ENCODE peak calls at places on chromosomes 1 and 21, in ten cellular contexts. One of them, this sample, is unnamed.

GRCh38 chr1:170221031-170221430 is 75.3 kb downstream of the NTMT2 start:
- DNase-seq in mucosa of descending colon: no peak
- DNase-seq in neural progenitor cell: no peak
- DNase-seq in OCI-LY7: no peak
- DNase-seq in foreskin fibroblast: peak
- DNase-seq in PC-9: no peak
- DNase-seq in dorsolateral prefrontal cortex: no peak
- DNase-seq in AG04449: no peak
- DNase-seq in K562: no peak
- DNase-seq in left lung: no peak
- DNase-seq in this sample: no peak

GRCh38 chr1:185343306-185343705 is 26.3 kb upstream of the IVNS1ABP start:
- DNase-seq in mucosa of descending colon: no peak
- DNase-seq in neural progenitor cell: no peak
- DNase-seq in OCI-LY7: no peak
- DNase-seq in foreskin fibroblast: no peak
- DNase-seq in PC-9: no peak
- DNase-seq in dorsolateral prefrontal cortex: no peak
- DNase-seq in AG04449: no peak
- DNase-seq in K562: no peak
- DNase-seq in left lung: no peak
- DNase-seq in this sample: no peak

GRCh38 chr21:45410865-45411809 is 6.2 kb downstream of the COL18A1 start:
- DNase-seq in mucosa of descending colon: peak
- DNase-seq in neural progenitor cell: no peak
- DNase-seq in OCI-LY7: no peak
- DNase-seq in foreskin fibroblast: no peak
- DNase-seq in PC-9: no peak
- DNase-seq in dorsolateral prefrontal cortex: no peak
- DNase-seq in AG04449: no peak
- DNase-seq in K562: peak
- DNase-seq in left lung: peak
- DNase-seq in this sample: no peak

GRCh38 chr1:45685308-45686080 is 839 bp downstream of the GPBP1L1 start:
- DNase-seq in mucosa of descending colon: no peak
- DNase-seq in neural progenitor cell: peak
- DNase-seq in OCI-LY7: peak
- DNase-seq in foreskin fibroblast: peak
- DNase-seq in PC-9: no peak
- DNase-seq in dorsolateral prefrontal cortex: no peak
- DNase-seq in AG04449: no peak
- DNase-seq in K562: peak
- DNase-seq in left lung: no peak
- DNase-seq in this sample: peak

GRCh38 chr21:35414511-35415139 is 365.5 kb upstream of the RUNX1 start:
- DNase-seq in mucosa of descending colon: no peak
- DNase-seq in neural progenitor cell: peak
- DNase-seq in OCI-LY7: no peak
- DNase-seq in foreskin fibroblast: no peak
- DNase-seq in PC-9: no peak
- DNase-seq in dorsolateral prefrontal cortex: no peak
- DNase-seq in AG04449: no peak
- DNase-seq in K562: no peak
- DNase-seq in left lung: no peak
- DNase-seq in this sample: peak

GRCh38 chr1:3536796-3537195 is 74.5 kb downstream of the MEGF6 start:
- DNase-seq in mucosa of descending colon: no peak
- DNase-seq in neural progenitor cell: no peak
- DNase-seq in OCI-LY7: no peak
- DNase-seq in foreskin fibroblast: no peak
- DNase-seq in PC-9: no peak
- DNase-seq in dorsolateral prefrontal cortex: no peak
- DNase-seq in AG04449: no peak
- DNase-seq in K562: no peak
- DNase-seq in left lung: no peak
- DNase-seq in this sample: no peak

GRCh38 chr1:154171880-154172279 is 17.0 kb upstream of the NUP210L start:
- DNase-seq in mucosa of descending colon: no peak
- DNase-seq in neural progenitor cell: no peak
- DNase-seq in OCI-LY7: no peak
- DNase-seq in foreskin fibroblast: no peak
- DNase-seq in PC-9: no peak
- DNase-seq in dorsolateral prefrontal cortex: no peak
- DNase-seq in AG04449: no peak
- DNase-seq in K562: no peak
- DNase-seq in left lung: no peak
- DNase-seq in this sample: no peak

GRCh38 chr1:17207540-17207939 is 2.6 kb downstream of the PADI1 start:
- DNase-seq in mucosa of descending colon: no peak
- DNase-seq in neural progenitor cell: no peak
- DNase-seq in OCI-LY7: no peak
- DNase-seq in foreskin fibroblast: no peak
- DNase-seq in PC-9: no peak
- DNase-seq in dorsolateral prefrontal cortex: no peak
- DNase-seq in AG04449: no peak
- DNase-seq in K562: no peak
- DNase-seq in left lung: no peak
- DNase-seq in this sample: no peak

GRCh38 chr1:234605983-234606730 is 3.8 kb downstream of the IRF2BP2 start:
- DNase-seq in mucosa of descending colon: no peak
- DNase-seq in neural progenitor cell: no peak
- DNase-seq in OCI-LY7: peak
- DNase-seq in foreskin fibroblast: peak
- DNase-seq in PC-9: peak
- DNase-seq in dorsolateral prefrontal cortex: no peak
- DNase-seq in AG04449: no peak
- DNase-seq in K562: peak
- DNase-seq in left lung: peak
- DNase-seq in this sample: peak

GRCh38 chr1:110555807-110556470 is 37.0 kb upstream of the KCNA10 start:
- DNase-seq in mucosa of descending colon: peak
- DNase-seq in neural progenitor cell: no peak
- DNase-seq in OCI-LY7: no peak
- DNase-seq in foreskin fibroblast: peak
- DNase-seq in PC-9: no peak
- DNase-seq in dorsolateral prefrontal cortex: peak
- DNase-seq in AG04449: no peak
- DNase-seq in K562: no peak
- DNase-seq in left lung: no peak
- DNase-seq in this sample: no peak

GRCh38 chr1:160261526-160261877 is 847 bp downstream of the DCAF8 start:
- DNase-seq in mucosa of descending colon: no peak
- DNase-seq in neural progenitor cell: peak
- DNase-seq in OCI-LY7: peak
- DNase-seq in foreskin fibroblast: peak
- DNase-seq in PC-9: peak
- DNase-seq in dorsolateral prefrontal cortex: no peak
- DNase-seq in AG04449: peak
- DNase-seq in K562: peak
- DNase-seq in left lung: no peak
- DNase-seq in this sample: peak

GRCh38 chr1:172278478-172278877 is 142.0 kb upstream of the C1orf105 start:
- DNase-seq in mucosa of descending colon: no peak
- DNase-seq in neural progenitor cell: no peak
- DNase-seq in OCI-LY7: no peak
- DNase-seq in foreskin fibroblast: peak
- DNase-seq in PC-9: no peak
- DNase-seq in dorsolateral prefrontal cortex: no peak
- DNase-seq in AG04449: peak
- DNase-seq in K562: no peak
- DNase-seq in left lung: no peak
- DNase-seq in this sample: peak

GRCh38 chr1:204307334-204307883 is 52.3 kb downstream of the PLEKHA6 start:
- DNase-seq in mucosa of descending colon: no peak
- DNase-seq in neural progenitor cell: peak
- DNase-seq in OCI-LY7: no peak
- DNase-seq in foreskin fibroblast: peak
- DNase-seq in PC-9: no peak
- DNase-seq in dorsolateral prefrontal cortex: peak
- DNase-seq in AG04449: no peak
- DNase-seq in K562: no peak
- DNase-seq in left lung: no peak
- DNase-seq in this sample: no peak

GRCh38 chr1:8814870-8815269 is 2.6 kb downstream of the RERE start:
- DNase-seq in mucosa of descending colon: no peak
- DNase-seq in neural progenitor cell: peak
- DNase-seq in OCI-LY7: peak
- DNase-seq in foreskin fibroblast: no peak
- DNase-seq in PC-9: no peak
- DNase-seq in dorsolateral prefrontal cortex: no peak
- DNase-seq in AG04449: no peak
- DNase-seq in K562: peak
- DNase-seq in left lung: no peak
- DNase-seq in this sample: no peak
- H3K4me3 ChIP-seq in mucosa of descending colon: no peak
- H3K4me3 ChIP-seq in neural progenitor cell: peak
- H3K4me3 ChIP-seq in OCI-LY7: peak
- H3K4me3 ChIP-seq in foreskin fibroblast: no peak
- H3K4me3 ChIP-seq in PC-9: no peak
- H3K4me3 ChIP-seq in dorsolateral prefrontal cortex: peak
- H3K4me3 ChIP-seq in AG04449: no peak
- H3K4me3 ChIP-seq in K562: peak
- H3K4me3 ChIP-seq in left lung: no peak
- H3K4me3 ChIP-seq in this sample: no peak

GRCh38 chr1:89632213-89633102 is 462 bp upstream of the LRRC8C start:
- DNase-seq in mucosa of descending colon: peak
- DNase-seq in neural progenitor cell: peak
- DNase-seq in OCI-LY7: peak
- DNase-seq in foreskin fibroblast: peak
- DNase-seq in PC-9: peak
- DNase-seq in dorsolateral prefrontal cortex: peak
- DNase-seq in AG04449: no peak
- DNase-seq in K562: peak
- DNase-seq in left lung: peak
- DNase-seq in this sample: peak
- TF ChIP-seq CTCF in mucosa of descending colon: peak
- TF ChIP-seq CTCF in neural progenitor cell: peak
- TF ChIP-seq CTCF in OCI-LY7: peak
- TF ChIP-seq CTCF in foreskin fibroblast: no peak
- TF ChIP-seq CTCF in PC-9: no peak
- TF ChIP-seq CTCF in dorsolateral prefrontal cortex: peak
- TF ChIP-seq CTCF in AG04449: peak
- TF ChIP-seq CTCF in K562: no peak
- TF ChIP-seq CTCF in left lung: peak
- TF ChIP-seq CTCF in this sample: peak

GRCh38 chr1:11616766-11617165 is 37.5 kb downstream of the FBXO2 start:
- DNase-seq in mucosa of descending colon: no peak
- DNase-seq in neural progenitor cell: no peak
- DNase-seq in OCI-LY7: no peak
- DNase-seq in foreskin fibroblast: no peak
- DNase-seq in PC-9: no peak
- DNase-seq in dorsolateral prefrontal cortex: no peak
- DNase-seq in AG04449: no peak
- DNase-seq in K562: no peak
- DNase-seq in left lung: no peak
- DNase-seq in this sample: no peak
- H3K4me3 ChIP-seq in mucosa of descending colon: no peak
- H3K4me3 ChIP-seq in neural progenitor cell: no peak
- H3K4me3 ChIP-seq in OCI-LY7: no peak
- H3K4me3 ChIP-seq in foreskin fibroblast: no peak
- H3K4me3 ChIP-seq in PC-9: no peak
- H3K4me3 ChIP-seq in dorsolateral prefrontal cortex: no peak
- H3K4me3 ChIP-seq in AG04449: no peak
- H3K4me3 ChIP-seq in K562: no peak
- H3K4me3 ChIP-seq in left lung: no peak
- H3K4me3 ChIP-seq in this sample: no peak

GRCh38 chr1:207808322-207808705 is 56.5 kb downstream of the CD46 start:
- DNase-seq in mucosa of descending colon: no peak
- DNase-seq in neural progenitor cell: no peak
- DNase-seq in OCI-LY7: no peak
- DNase-seq in foreskin fibroblast: no peak
- DNase-seq in PC-9: no peak
- DNase-seq in dorsolateral prefrontal cortex: no peak
- DNase-seq in AG04449: no peak
- DNase-seq in K562: no peak
- DNase-seq in left lung: no peak
- DNase-seq in this sample: no peak

GRCh38 chr1:207808911-207809555 is 57.2 kb downstream of the CD46 start:
- DNase-seq in mucosa of descending colon: no peak
- DNase-seq in neural progenitor cell: no peak
- DNase-seq in OCI-LY7: no peak
- DNase-seq in foreskin fibroblast: no peak
- DNase-seq in PC-9: no peak
- DNase-seq in dorsolateral prefrontal cortex: no peak
- DNase-seq in AG04449: no peak
- DNase-seq in K562: no peak
- DNase-seq in left lung: no peak
- DNase-seq in this sample: no peak

GRCh38 chr1:207806531-207807394 is 54.9 kb downstream of the CD46 start:
- DNase-seq in mucosa of descending colon: no peak
- DNase-seq in neural progenitor cell: no peak
- DNase-seq in OCI-LY7: no peak
- DNase-seq in foreskin fibroblast: peak
- DNase-seq in PC-9: no peak
- DNase-seq in dorsolateral prefrontal cortex: no peak
- DNase-seq in AG04449: no peak
- DNase-seq in K562: no peak
- DNase-seq in left lung: no peak
- DNase-seq in this sample: peak

GRCh38 chr1:207805841-207806421 is 54.1 kb downstream of the CD46 start:
- DNase-seq in mucosa of descending colon: no peak
- DNase-seq in neural progenitor cell: no peak
- DNase-seq in OCI-LY7: no peak
- DNase-seq in foreskin fibroblast: peak
- DNase-seq in PC-9: peak
- DNase-seq in dorsolateral prefrontal cortex: peak
- DNase-seq in AG04449: peak
- DNase-seq in K562: peak
- DNase-seq in left lung: peak
- DNase-seq in this sample: peak

DNA sequence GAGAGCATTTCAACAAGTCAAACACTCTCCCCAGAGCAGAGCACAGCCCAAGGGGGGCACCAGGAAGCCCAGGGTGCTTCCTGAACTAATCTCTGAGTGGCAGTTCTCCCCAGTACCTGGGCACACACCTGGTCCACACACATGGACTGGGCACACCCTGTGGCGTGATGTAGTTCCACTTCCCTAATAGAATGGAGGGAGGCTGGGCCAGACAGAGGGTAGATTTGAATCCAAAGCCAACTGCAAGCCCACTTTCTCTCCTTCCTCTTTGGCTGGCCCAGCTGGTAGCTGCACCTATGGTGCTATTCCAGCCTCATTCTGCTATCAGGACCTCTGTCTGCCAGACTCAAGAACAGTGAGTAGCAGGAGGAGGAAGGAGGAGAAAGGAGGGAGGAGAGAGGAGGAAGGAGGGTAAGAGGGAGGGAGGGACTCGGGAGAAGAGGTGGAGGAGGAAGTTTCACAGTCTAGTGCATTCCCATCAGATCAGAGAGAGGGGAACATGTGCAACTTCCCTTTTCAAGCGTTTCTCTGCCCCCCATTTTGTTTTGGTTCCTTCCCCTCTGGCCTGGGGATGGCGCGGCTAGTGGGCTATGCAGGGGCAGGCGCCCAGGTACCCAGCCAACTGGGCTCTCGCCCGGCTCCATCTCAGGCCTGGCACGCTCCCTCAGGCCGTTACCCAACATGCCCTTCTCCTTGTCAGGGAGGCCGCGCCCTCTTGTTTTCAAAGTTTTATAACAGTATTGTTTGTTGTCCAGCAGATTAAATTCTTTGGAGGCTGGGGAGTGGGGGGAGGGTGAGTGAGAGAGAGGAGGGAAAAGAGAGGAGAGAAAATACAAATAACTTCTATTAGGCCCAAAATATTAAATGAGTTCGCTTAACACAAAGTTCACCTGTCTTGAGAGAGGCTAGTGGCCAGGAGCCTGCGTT is 55.8 kb downstream of the CD46 start:
- DNase-seq in mucosa of descending colon: peak
- DNase-seq in neural progenitor cell: no peak
- DNase-seq in OCI-LY7: peak
- DNase-seq in foreskin fibroblast: no peak
- DNase-seq in PC-9: no peak
- DNase-seq in dorsolateral prefrontal cortex: no peak
- DNase-seq in AG04449: no peak
- DNase-seq in K562: peak
- DNase-seq in left lung: peak
- DNase-seq in this sample: no peak
- TF ChIP-seq CTCF in mucosa of descending colon: no peak
- TF ChIP-seq CTCF in neural progenitor cell: no peak
- TF ChIP-seq CTCF in OCI-LY7: no peak
- TF ChIP-seq CTCF in foreskin fibroblast: no peak
- TF ChIP-seq CTCF in PC-9: no peak
- TF ChIP-seq CTCF in dorsolateral prefrontal cortex: no peak
- TF ChIP-seq CTCF in AG04449: no peak
- TF ChIP-seq CTCF in K562: no peak
- TF ChIP-seq CTCF in left lung: no peak
- TF ChIP-seq CTCF in this sample: no peak

This sample was measured in astrocyte of the spinal cord.